ENCODE peak calls at places on chromosomes 4 and X, in eight cellular contexts. R is upper lobe of left lung, W is GM12878, S is HepG2, Q is GM23338, O is K562, N is HCT116, H is Panc1. X is an unnamed sample.

GRCh38 chr4:26058537-26058936 is 144.5 kb downstream of the SMIM20 start:
- ATAC-seq in R (no peak), W (peak), S (no peak), Q (no peak), O (no peak), N (no peak), H (no peak), X (no peak)

GRCh38 chr4:82833696-82834313 is 35.2 kb upstream of the SCD5 start:
- ATAC-seq in R (no peak), W (no peak), S (peak), Q (no peak), O (peak), N (peak), H (peak), X (peak)

GRCh38 chr4:13983189-13983790 is 355.8 kb upstream of the BOD1L1 start:
- ATAC-seq in R (no peak), W (no peak), S (peak), Q (no peak), O (no peak), N (no peak), H (no peak), X (no peak)

GRCh38 chrX:136674270-136674986 is 26.5 kb downstream of the CD40LG start:
- ATAC-seq in R (no peak), W (peak), S (no peak), Q (no peak), O (no peak), N (no peak), H (no peak), X (no peak)

GRCh38 chrX:22004866-22005265 is 27.3 kb upstream of the PHEX start:
- ATAC-seq in R (no peak), W (no peak), S (no peak), Q (no peak), O (no peak), N (no peak), H (no peak), X (no peak)

GRCh38 chr4:142404191-142404611 is 441.9 kb downstream of the INPP4B start:
- ATAC-seq in R (no peak), W (peak), S (no peak), Q (no peak), O (no peak), N (peak), H (peak), X (no peak)

GRCh38 chr4:75895744-75896314 is 6.4 kb downstream of the PPEF2 start:
- ATAC-seq in R (peak), W (peak), S (peak), Q (peak), O (peak), N (peak), H (peak), X (peak)

GRCh38 chr4:82415922-82416365 is 14.3 kb downstream of the HNRNPDL start:
- ATAC-seq in R (no peak), W (no peak), S (no peak), Q (peak), O (no peak), N (no peak), H (no peak), X (no peak)

GRCh38 chr4:8269535-8270417 is at the start of gene HTRA3:
- ATAC-seq in R (no peak), W (peak), S (peak), Q (peak), O (no peak), N (no peak), H (peak), X (peak)

GRCh38 chr4:156659570-156659969 is 312.0 kb downstream of the PDGFC start:
- ATAC-seq in R (no peak), W (peak), S (no peak), Q (no peak), O (no peak), N (no peak), H (no peak), X (no peak)

GRCh38 chrX:56029188-56029587 is 203.0 kb upstream of the KLF8 start:
- ATAC-seq in R (no peak), W (no peak), S (no peak), Q (no peak), O (no peak), N (no peak), H (no peak), X (no peak)

GRCh38 chrX:679161-679979 is 48.8 kb downstream of the SHOX start:
- ATAC-seq in R (no peak), W (no peak), S (no peak), Q (no peak), O (no peak), N (no peak), H (no peak), X (no peak)

GRCh38 chr4:107823870-107824366 is 814 bp upstream of the SGMS2 start:
- ATAC-seq in R (no peak), W (no peak), S (peak), Q (peak), O (no peak), N (peak), H (peak), X (no peak)

GRCh38 chrX:154091678-154092077 is 5.8 kb downstream of the MECP2 start:
- ATAC-seq in R (no peak), W (no peak), S (no peak), Q (no peak), O (peak), N (no peak), H (no peak), X (no peak)

GRCh38 chrX:17040711-17041110 is 94.3 kb downstream of the REPS2 start:
- ATAC-seq in R (no peak), W (no peak), S (no peak), Q (no peak), O (no peak), N (no peak), H (no peak), X (no peak)

GRCh38 chr4:678765-679481 is 4.6 kb downstream of the MYL5 start:
- ATAC-seq in R (no peak), W (no peak), S (no peak), Q (no peak), O (no peak), N (no peak), H (no peak), X (no peak)

GRCh38 chr4:96354036-96354712 is 514.3 kb downstream of the PDHA2 start:
- ATAC-seq in R (no peak), W (no peak), S (no peak), Q (no peak), O (no peak), N (no peak), H (no peak), X (no peak)

GRCh38 chr4:54320826-54321320 is 91.8 kb downstream of the PDGFRA start:
- ATAC-seq in R (no peak), W (no peak), S (no peak), Q (no peak), O (no peak), N (no peak), H (no peak), X (no peak)

GRCh38 chr4:83150563-83151330 is 36.2 kb upstream of the PLAC8 start:
- ATAC-seq in R (no peak), W (no peak), S (peak), Q (no peak), O (no peak), N (no peak), H (peak), X (no peak)

GRCh38 chr4:158805628-158806471 is 37.0 kb downstream of the FNIP2 start:
- ATAC-seq in R (no peak), W (no peak), S (no peak), Q (peak), O (peak), N (no peak), H (no peak), X (peak)

GRCh38 chr4:86960557-86960959 is 25.7 kb downstream of the AFF1 start:
- ATAC-seq in R (no peak), W (peak), S (peak), Q (peak), O (peak), N (no peak), H (no peak), X (no peak)

GRCh38 chr4:107283587-107284559 is 247.8 kb upstream of the DKK2 start:
- ATAC-seq in R (no peak), W (no peak), S (no peak), Q (no peak), O (no peak), N (no peak), H (no peak), X (peak)

GRCh38 chrX:11532291-11533075 is 133.2 kb downstream of the ARHGAP6 start:
- ATAC-seq in R (no peak), W (peak), S (no peak), Q (peak), O (peak), N (no peak), H (no peak), X (peak)

GRCh38 chrX:126900937-126901336 is 81.4 kb downstream of the PRR32 start:
- ATAC-seq in R (no peak), W (no peak), S (no peak), Q (no peak), O (no peak), N (no peak), H (no peak), X (no peak)

GRCh38 chr4:88759039-88759631 is 61.5 kb upstream of the NAP1L5 start:
- ATAC-seq in R (no peak), W (no peak), S (peak), Q (peak), O (peak), N (no peak), H (no peak), X (peak)

GRCh38 chrX:124256209-124256608 is 76.3 kb upstream of the TEX13D start:
- ATAC-seq in R (peak), W (no peak), S (no peak), Q (no peak), O (no peak), N (no peak), H (no peak), X (peak)

GRCh38 chr4:88106205-88106604 is 52.2 kb downstream of the ABCG2 start:
- ATAC-seq in R (no peak), W (no peak), S (no peak), Q (no peak), O (no peak), N (no peak), H (no peak), X (no peak)

GRCh38 chr4:83981156-83981555 is 445.2 kb downstream of the GPAT3 start:
- ATAC-seq in R (no peak), W (no peak), S (no peak), Q (no peak), O (no peak), N (no peak), H (no peak), X (no peak)

GRCh38 chrX:2500681-2501151 is at the start of the genes DHRSX and ZBED1:
- ATAC-seq in R (no peak), W (peak), S (peak), Q (peak), O (peak), N (peak), H (peak), X (peak)

GRCh38 chr4:182141623-182142022 is 101.6 kb upstream of the TENM3 start:
- ATAC-seq in R (no peak), W (no peak), S (no peak), Q (no peak), O (no peak), N (no peak), H (no peak), X (no peak)

GRCh38 chrX:131331152-131331551 is 42.0 kb upstream of the IGSF1 start:
- ATAC-seq in R (no peak), W (no peak), S (no peak), Q (no peak), O (peak), N (no peak), H (no peak), X (no peak)

GRCh38 chr4:113574636-113575103 is 186.9 kb downstream of the CAMK2D start:
- ATAC-seq in R (peak), W (no peak), S (no peak), Q (no peak), O (peak), N (no peak), H (no peak), X (peak)

GRCh38 chr4:26135331-26135730 is 185.5 kb upstream of the RBPJ start:
- ATAC-seq in R (no peak), W (no peak), S (no peak), Q (no peak), O (no peak), N (no peak), H (no peak), X (no peak)

GRCh38 chr4:4995866-4996265 is 23.4 kb downstream of the CYTL1 start:
- ATAC-seq in R (no peak), W (no peak), S (no peak), Q (no peak), O (no peak), N (no peak), H (no peak), X (no peak)

GRCh38 chrX:118199997-118200396 is 83.4 kb upstream of the KLHL13 start:
- ATAC-seq in R (no peak), W (no peak), S (no peak), Q (no peak), O (no peak), N (no peak), H (no peak), X (no peak)

GRCh38 chr4:169601016-169601771 is 11.2 kb downstream of the NEK1 start:
- ATAC-seq in R (no peak), W (peak), S (no peak), Q (no peak), O (no peak), N (no peak), H (no peak), X (no peak)
- TF ChIP-seq POLR2AphosphoS5 in R (no peak), W (no peak), S (no peak), Q (no peak), O (no peak), N (no peak), H (no peak), X (no peak)

GRCh38 chrX:40176256-40176978 is 78.7 kb upstream of the BCOR start:
- ATAC-seq in R (peak), W (peak), S (peak), Q (peak), O (peak), N (peak), H (peak), X (peak)
- TF ChIP-seq POLR2AphosphoS5 in R (peak), W (peak), S (no peak), Q (peak), O (peak), N (peak), H (no peak), X (no peak)

GRCh38 chrX:72094894-72095293 is 36.8 kb downstream of the RTL5 start:
- ATAC-seq in R (peak), W (peak), S (no peak), Q (peak), O (peak), N (no peak), H (no peak), X (no peak)
- TF ChIP-seq POLR2AphosphoS5 in R (no peak), W (no peak), S (no peak), Q (no peak), O (no peak), N (no peak), H (no peak), X (no peak)

GRCh38 chr4:140296335-140296753 is 77.1 kb upstream of the SCOC start:
- ATAC-seq in R (no peak), W (no peak), S (peak), Q (no peak), O (no peak), N (no peak), H (no peak), X (peak)
- TF ChIP-seq POLR2AphosphoS5 in R (no peak), W (no peak), S (no peak), Q (no peak), O (no peak), N (no peak), H (no peak), X (peak)

DNA sequence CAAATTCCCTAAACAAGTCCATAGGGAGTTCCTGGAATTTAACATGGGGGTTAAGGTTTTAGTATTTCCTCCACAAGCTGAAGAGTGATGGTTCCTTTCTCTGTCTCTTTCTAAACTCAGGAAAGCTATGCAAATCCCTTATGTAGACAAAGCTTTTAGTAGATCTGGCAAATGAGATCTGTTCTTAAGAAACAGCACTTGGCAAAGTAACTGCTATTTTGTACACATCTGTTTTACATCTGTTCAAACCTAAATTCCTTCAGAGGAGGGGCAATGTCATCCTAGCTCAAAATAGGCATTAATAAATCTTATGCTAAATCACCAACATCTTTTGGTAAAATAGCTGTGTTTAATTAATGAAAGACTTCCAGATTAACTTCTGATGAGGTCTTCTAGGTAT is 137.8 kb upstream of the TBC1D9 start:
- ATAC-seq in R (no peak), W (no peak), S (no peak), Q (no peak), O (no peak), N (no peak), H (no peak), X (peak)
- TF ChIP-seq POLR2AphosphoS5 in R (no peak), W (no peak), S (no peak), Q (no peak), O (no peak), N (no peak), H (no peak), X (peak)